ENCODE peak calls at places on chromosomes 6 and 20, in eight cellular contexts. E, F, S, L, U, X, O and V are unnamed samples.

GRCh38 chr6:107715523-107716321 is 108.4 kb downstream of the SCML4 start:
- DNase-seq in E (no peak), F (no peak), S (no peak), L (no peak), U (no peak), X (no peak), O (no peak), V (no peak)

GRCh38 chr6:13710552-13711383 is 867 bp downstream of the RANBP9 start:
- DNase-seq in E (peak; percentile 49), F (no peak), S (peak; percentile 50), L (no peak), U (peak; percentile 19), X (peak; percentile 39), O (peak; percentile 71), V (peak; percentile 50)

GRCh38 chr20:41017448-41018042 is 11.1 kb upstream of the TOP1 start:
- DNase-seq in E (no peak), F (no peak), S (no peak), L (no peak), U (no peak), X (no peak), O (no peak), V (peak; percentile 86)

GRCh38 chr6:110398778-110399177 is 16.6 kb downstream of the DDO start:
- DNase-seq in E (no peak), F (no peak), S (no peak), L (peak; percentile 57), U (peak; percentile 69), X (peak; percentile 45), O (no peak), V (peak; percentile 22)

GRCh38 chr20:11585752-11586352 is 331.8 kb upstream of the BTBD3 start:
- DNase-seq in E (no peak), F (peak; percentile 1), S (no peak), L (peak; percentile 9), U (peak; percentile 25), X (peak; percentile 22), O (no peak), V (peak; percentile 67)

GRCh38 chr6:132478697-132479096 is 34.2 kb downstream of the STX7 start:
- DNase-seq in E (no peak), F (no peak), S (no peak), L (no peak), U (no peak), X (no peak), O (no peak), V (no peak)

GRCh38 chr20:1392693-1393506 is at the start of gene FKBP1A:
- DNase-seq in E (peak; percentile 98), F (peak; percentile 77), S (peak; percentile 93), L (peak; percentile 86), U (peak; percentile 88), X (peak; percentile 90), O (peak; percentile 95), V (peak; percentile 99)

GRCh38 chr6:130677766-130678165 is 149.4 kb upstream of the SMLR1 start:
- DNase-seq in E (no peak), F (no peak), S (no peak), L (no peak), U (no peak), X (peak; percentile 53), O (no peak), V (no peak)

GRCh38 chr6:162468326-162468725 is 259.2 kb downstream of the PRKN start:
- DNase-seq in E (no peak), F (peak; percentile 62), S (no peak), L (peak; percentile 24), U (no peak), X (no peak), O (no peak), V (no peak)

GRCh38 chr6:119148102-119148824 is 69.8 kb upstream of the FAM184A start:
- DNase-seq in E (no peak), F (peak; percentile 81), S (peak; percentile 42), L (peak; percentile 92), U (peak; percentile 90), X (peak; percentile 82), O (no peak), V (peak; percentile 79)

GRCh38 chr6:7203939-7204338 is 96.2 kb downstream of the RREB1 start:
- DNase-seq in E (no peak), F (no peak), S (no peak), L (no peak), U (no peak), X (no peak), O (no peak), V (no peak)

GRCh38 chr6:9131616-9132015 is 696.3 kb upstream of the SLC35B3 start:
- DNase-seq in E (no peak), F (no peak), S (no peak), L (no peak), U (no peak), X (no peak), O (peak; percentile 64), V (no peak)

GRCh38 chr6:14129572-14129971 is 12.0 kb downstream of the CD83 start:
- DNase-seq in E (no peak), F (peak; percentile 73), S (peak; percentile 48), L (peak; percentile 79), U (peak; percentile 77), X (peak; percentile 36), O (no peak), V (peak; percentile 65)

GRCh38 chr6:103273048-103273447 is 1586.7 kb downstream of the HACE1 start:
- DNase-seq in E (no peak), F (no peak), S (no peak), L (no peak), U (peak; percentile 5), X (peak; percentile 54), O (no peak), V (peak; percentile 52)

GRCh38 chr6:12751694-12752304 is 35.2 kb downstream of the PHACTR1 start:
- DNase-seq in E (no peak), F (peak; percentile 38), S (peak; percentile 64), L (peak; percentile 43), U (peak; percentile 58), X (peak; percentile 66), O (peak; percentile 62), V (peak; percentile 62)

GRCh38 chr6:25414168-25414567 is 135.0 kb downstream of the CARMIL1 start:
- DNase-seq in E (no peak), F (no peak), S (no peak), L (no peak), U (peak; percentile 28), X (no peak), O (no peak), V (peak; percentile 14)

GRCh38 chr6:121055572-121056163 is 278.6 kb downstream of the TBC1D32 start:
- DNase-seq in E (peak; percentile 1), F (peak; percentile 10), S (peak; percentile 16), L (peak; percentile 58), U (peak; percentile 70), X (peak; percentile 72), O (no peak), V (peak; percentile 78)

GRCh38 chr20:36573798-36574277 is 441 bp downstream of the TGIF2 start:
- DNase-seq in E (peak; percentile 55), F (no peak), S (peak; percentile 72), L (no peak), U (no peak), X (no peak), O (peak; percentile 68), V (no peak)

GRCh38 chr6:52371656-52372151 is 9.8 kb downstream of the PAQR8 start:
- DNase-seq in E (no peak), F (peak; percentile 28), S (no peak), L (peak; percentile 25), U (no peak), X (peak; percentile 56), O (no peak), V (no peak)

GRCh38 chr6:24898607-24899133 is 37.1 kb downstream of the RIPOR2 start:
- DNase-seq in E (no peak), F (no peak), S (no peak), L (no peak), U (no peak), X (no peak), O (no peak), V (no peak)

GRCh38 chr6:73803562-73804221 is 107.7 kb downstream of the CD109 start:
- DNase-seq in E (no peak), F (peak; percentile 98), S (no peak), L (peak; percentile 95), U (peak; percentile 95), X (peak; percentile 80), O (no peak), V (peak; percentile 82)

GRCh38 chr6:138572200-138572875 is 73.0 kb upstream of the NHSL1 start:
- DNase-seq in E (no peak), F (peak; percentile 88), S (no peak), L (peak; percentile 83), U (peak; percentile 74), X (no peak), O (peak; percentile 80), V (peak; percentile 73)
- TF ChIP-seq CTCF in E (no peak), F (no peak), S (no peak), L (no peak), U (no peak), X (no peak), O (no peak), V (no peak)

DNA sequence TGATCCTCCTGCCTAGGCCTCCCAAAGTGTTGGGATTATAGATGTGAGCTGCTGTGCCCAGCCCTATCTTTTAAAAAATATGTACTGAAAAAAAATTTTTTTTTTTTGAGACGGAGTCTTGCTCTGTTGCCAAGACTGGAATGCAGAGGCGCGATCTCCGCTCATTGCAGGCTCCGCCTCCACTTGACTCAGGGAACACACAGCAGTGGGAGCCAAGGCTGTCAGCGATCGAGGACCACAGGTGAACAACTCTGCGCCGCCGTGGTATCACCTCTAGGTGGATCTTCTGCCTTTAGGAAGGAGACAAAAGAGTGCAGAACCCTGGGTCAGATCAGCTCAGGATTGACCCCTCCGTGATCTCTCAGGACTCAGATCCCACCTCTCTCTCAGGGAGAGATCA is 13.7 kb downstream of the RAET1E start:
- DNase-seq in E (no peak), F (no peak), S (no peak), L (peak; percentile 42), U (peak; percentile 53), X (no peak), O (peak; percentile 79), V (no peak)
- TF ChIP-seq CTCF in E (no peak), F (no peak), S (no peak), L (no peak), U (no peak), X (no peak), O (no peak), V (no peak)

GRCh38 chr6:30844118-30844535 is 40.2 kb upstream of the DDR1 start:
- DNase-seq in E (no peak), F (peak; percentile 74), S (no peak), L (no peak), U (no peak), X (no peak), O (no peak), V (no peak)
- TF ChIP-seq CTCF in E (no peak), F (no peak), S (no peak), L (no peak), U (no peak), X (no peak), O (no peak), V (no peak)

GRCh38 chr6:157611406-157611805 is 211.6 kb upstream of the SNX9 start:
- DNase-seq in E (no peak), F (no peak), S (no peak), L (no peak), U (no peak), X (no peak), O (no peak), V (no peak)

GRCh38 chr6:157615411-157615763 is 207.7 kb upstream of the SNX9 start:
- DNase-seq in E (no peak), F (no peak), S (no peak), L (peak; percentile 29), U (no peak), X (no peak), O (no peak), V (peak; percentile 13)

GRCh38 chr6:157615951-157616350 is 207.1 kb upstream of the SNX9 start:
- DNase-seq in E (no peak), F (no peak), S (no peak), L (no peak), U (no peak), X (no peak), O (no peak), V (no peak)

GRCh38 chr6:157613011-157613522 is 210.0 kb upstream of the SNX9 start:
- DNase-seq in E (no peak), F (peak; percentile 85), S (no peak), L (peak; percentile 98), U (peak; percentile 91), X (peak; percentile 91), O (no peak), V (peak; percentile 86)

GRCh38 chr6:157614026-157614484 is 209.0 kb upstream of the SNX9 start:
- DNase-seq in E (no peak), F (no peak), S (no peak), L (peak; percentile 77), U (no peak), X (no peak), O (no peak), V (peak; percentile 68)
- TF ChIP-seq CTCF in E (peak; percentile 11), F (no peak), S (peak; percentile 32), L (no peak), U (no peak), X (peak; percentile 5), O (no peak), V (peak; percentile 47)